ENCODE peak calls at places on chromosomes 13 and 19, in five cellular contexts. L is hepatocyte, H is heart right ventricle, I is psoas muscle, J is breast epithelium. N is an unnamed sample. For H3K4me1, the result is how much of the 10 kb centered on the place peaks cover.

GRCh38 chr19:38251564-38252051 is 4.6 kb downstream of the PPP1R14A start:
- DNase-seq in I (no peak), L (peak), J (peak), H (peak), N (no peak)

GRCh38 chr19:39935262-39935661 is 828 bp upstream of the FCGBP start:
- DNase-seq in H (no peak), I (no peak), L (no peak), J (no peak), N (no peak)

GRCh38 chr19:42290523-42291436 is 11.2 kb upstream of the PRR19 start:
- DNase-seq in L (no peak), H (no peak), J (no peak), I (peak), N (peak)

GRCh38 chr13:109628251-109628699 is 158.1 kb downstream of the IRS2 start:
- DNase-seq in I (no peak), L (no peak), J (no peak), H (no peak), N (no peak)

GRCh38 chr19:31531326-31531725 is 182.1 kb upstream of the TSHZ3 start:
- DNase-seq in J (no peak), I (no peak), H (no peak), L (no peak), N (no peak)

GRCh38 chr19:45376045-45376724 is 5.8 kb upstream of the ERCC2 start:
- DNase-seq in I (peak), J (peak), H (peak), L (peak), N (no peak)

GRCh38 chr13:58712191-58712590 is 1080.6 kb downstream of the PCDH17 start:
- DNase-seq in L (no peak), I (no peak), J (no peak), H (no peak), N (no peak)

GRCh38 chr13:33543631-33544030 is 258.1 kb upstream of the STARD13 start:
- DNase-seq in L (peak), I (no peak), H (no peak), J (no peak), N (no peak)

GRCh38 chr13:44876782-44877324 is 112.4 kb downstream of the NUFIP1 start:
- DNase-seq in H (no peak), J (no peak), L (no peak), I (no peak), N (no peak)

GRCh38 chr19:41844601-41845000 is at the start of gene LYPD4:
- DNase-seq in J (no peak), H (no peak), I (no peak), L (no peak), N (no peak)

GRCh38 chr19:29666634-29667389 is 1.6 kb downstream of the PLEKHF1 start:
- DNase-seq in I (peak), J (peak), H (peak), L (peak), N (peak)

DNA sequence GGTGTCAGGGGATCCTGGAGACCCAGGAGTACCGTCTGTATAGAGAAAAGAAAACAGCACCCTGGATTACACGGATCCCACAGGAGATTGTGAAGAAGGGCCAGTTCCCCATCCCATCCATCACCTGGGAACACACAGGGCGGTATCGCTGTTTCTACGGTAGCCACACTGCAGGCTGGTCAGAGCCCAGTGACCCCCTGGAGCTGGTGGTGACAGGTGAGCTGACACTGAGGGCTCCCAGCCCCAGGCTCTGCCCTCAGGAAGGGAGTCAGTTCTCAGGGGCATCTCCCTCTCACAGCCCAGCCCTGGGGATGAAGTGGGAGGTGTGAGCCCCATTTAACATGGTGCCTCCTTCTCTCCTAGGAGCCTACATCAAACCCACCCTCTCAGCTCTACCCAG is 1.3 kb downstream of the LILRA1 start:
- DNase-seq in I (no peak), L (no peak), H (no peak), J (no peak), N (no peak)
- H3K4me1 ChIP-seq in I (under half), L (under half), H (under half), J (under half), N (under half)

DNA sequence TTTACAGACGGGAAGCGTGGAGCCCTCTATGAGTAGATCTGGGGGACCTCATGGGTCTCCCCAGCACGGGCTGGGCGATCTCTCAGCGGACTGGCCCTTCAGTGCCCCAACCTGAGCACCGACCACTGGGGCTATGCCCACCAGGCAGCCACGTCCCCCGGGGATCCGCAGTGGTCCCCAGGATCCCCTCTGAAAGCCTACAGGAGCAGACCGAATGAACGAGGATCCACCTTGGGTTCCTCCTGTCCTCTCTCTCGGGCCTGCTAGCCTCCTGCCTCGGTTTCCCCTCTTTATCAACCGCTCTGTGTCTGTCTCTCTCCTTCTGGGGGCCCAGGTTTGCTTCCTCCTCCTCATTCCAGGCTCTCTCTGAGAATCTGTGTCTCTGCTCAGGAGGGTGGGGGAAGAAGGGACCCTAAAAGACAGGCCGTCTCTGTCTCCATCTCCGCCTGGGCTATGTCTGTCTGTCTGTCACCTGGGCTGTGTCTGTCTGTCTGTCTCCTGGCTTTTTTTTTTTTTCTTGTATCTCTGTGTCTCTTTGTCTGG is 2.0 kb upstream of the MEIS3 start:
- DNase-seq in I (no peak), H (no peak), L (no peak), J (no peak), N (no peak)
- H3K27ac ChIP-seq in I (no peak), H (no peak), L (no peak), J (no peak), N (no peak)

GRCh38 chr19:17348700-17349099 is 11.3 kb downstream of the GTPBP3 start:
- DNase-seq in I (peak), J (peak), L (peak), H (peak), N (no peak)
- H3K4me1 ChIP-seq in I (under half), J (under half), L (under half), H (half or more), N (under half)

DNA sequence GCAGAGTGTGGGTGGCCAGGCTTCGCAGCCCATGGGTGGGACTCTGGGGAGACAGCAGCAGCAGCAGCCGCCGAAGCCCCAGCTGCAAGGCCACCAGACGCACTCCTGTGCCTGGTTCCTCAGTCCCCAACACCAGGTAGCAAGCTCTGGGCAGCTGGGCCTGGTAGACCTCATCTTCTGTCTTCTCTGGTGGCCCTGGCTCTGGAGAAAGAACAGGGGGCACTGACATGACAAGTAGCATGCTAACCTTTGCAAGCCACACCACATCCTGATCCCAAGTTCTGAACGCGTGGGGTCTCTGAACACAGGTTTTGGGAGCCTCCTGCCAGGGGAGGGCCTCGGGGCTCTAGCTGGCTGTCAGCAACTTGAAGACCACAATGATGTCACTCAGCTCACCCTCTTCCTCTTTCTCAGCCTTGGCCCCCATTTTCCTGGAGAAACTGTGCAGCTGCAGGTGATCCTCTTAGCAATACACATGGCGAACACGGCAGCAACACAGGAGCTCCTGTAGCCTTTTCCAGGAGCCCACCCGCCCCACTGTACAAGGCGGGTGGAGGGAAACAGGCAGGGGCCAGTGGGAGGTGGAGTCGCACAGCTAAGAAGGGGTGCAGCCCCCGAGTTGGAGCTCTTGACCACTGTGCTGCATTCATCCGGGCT is 5.8 kb downstream of the FUZ start:
- DNase-seq in H (no peak), L (no peak), J (no peak), I (no peak), N (no peak)
- H3K27ac ChIP-seq in H (no peak), L (no peak), J (no peak), I (peak), N (no peak)

DNA sequence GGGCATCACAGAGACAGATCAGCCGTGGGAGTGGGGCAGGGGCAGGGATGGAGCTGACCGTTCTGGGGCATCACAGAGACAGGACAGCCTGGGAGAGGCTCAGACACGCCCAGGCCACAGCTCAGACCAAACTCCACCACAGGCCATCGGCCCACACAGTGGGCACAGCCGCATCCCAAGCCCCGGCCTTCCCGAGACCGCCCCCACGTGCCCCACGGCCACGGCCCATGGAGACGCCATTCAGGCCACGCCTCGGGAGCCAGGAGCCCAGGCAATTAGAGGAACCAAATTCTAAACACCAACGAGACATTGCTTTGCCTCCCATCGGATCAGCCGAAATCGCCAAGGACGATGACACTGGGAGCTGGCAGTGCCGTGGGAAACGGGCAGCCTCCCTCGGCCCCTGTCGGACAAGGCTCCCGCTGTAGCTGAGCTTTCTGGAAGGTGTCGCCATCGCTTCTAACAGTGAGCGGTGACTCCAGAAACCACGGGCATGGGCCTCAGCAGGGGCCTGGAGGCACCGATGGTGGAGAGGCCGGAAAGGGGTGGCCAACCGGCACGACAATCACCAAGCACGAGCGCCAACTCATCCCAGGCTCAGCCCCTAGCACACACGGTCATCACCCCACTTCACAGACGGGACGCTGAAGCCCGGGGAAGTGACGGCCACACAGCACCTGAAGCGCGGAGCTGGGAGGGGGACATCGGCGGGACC is 2.4 kb downstream of the PIP5K1C start:
- DNase-seq in H (no peak), J (no peak), I (no peak), L (no peak), N (no peak)
- H3K4me1 ChIP-seq in H (under half), J (under half), I (under half), L (under half), N (under half)

GRCh38 chr13:20831254-20831653 is 57.5 kb upstream of the EEF1AKMT1 start:
- DNase-seq in J (no peak), H (no peak), L (no peak), I (no peak), N (no peak)
- H3K27ac ChIP-seq in J (no peak), H (peak), L (no peak), I (peak), N (no peak)

DNA sequence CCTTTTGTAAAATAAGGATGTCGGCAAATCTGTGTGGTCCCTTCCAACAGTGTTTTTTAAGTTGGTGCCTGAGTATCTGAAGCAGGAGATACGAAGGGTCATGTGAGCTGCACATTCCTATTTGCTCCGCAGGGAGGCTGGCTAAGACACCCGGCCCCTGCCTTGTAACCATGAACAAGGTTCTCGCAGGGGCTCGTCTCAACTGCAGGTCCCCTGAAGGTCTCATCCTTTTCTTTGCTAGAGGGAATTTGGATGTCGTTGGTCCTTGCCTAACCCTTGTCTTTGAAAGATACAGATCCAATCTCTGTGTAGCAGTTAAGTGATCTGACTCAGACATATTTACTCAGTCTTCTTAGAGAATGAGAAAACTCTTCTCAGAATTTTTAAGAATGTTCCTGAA is 64.4 kb downstream of the LRCH1 start:
- DNase-seq in H (no peak), J (no peak), L (no peak), I (no peak), N (no peak)
- H3K4me1 ChIP-seq in H (half or more), J (under half), L (half or more), I (under half), N (under half)

GRCh38 chr19:5989388-5990074 is 11.6 kb upstream of the RANBP3 start:
- DNase-seq in H (no peak), J (no peak), L (no peak), I (no peak), N (no peak)

GRCh38 chr19:5987077-5987818 is 9.3 kb upstream of the RANBP3 start:
- DNase-seq in H (peak), I (peak), L (peak), J (peak), N (peak)

GRCh38 chr19:5983367-5983955 is 5.5 kb upstream of the RANBP3 start:
- DNase-seq in I (no peak), J (no peak), L (no peak), H (no peak), N (no peak)

GRCh38 chr19:5988520-5989387 is 10.8 kb upstream of the RANBP3 start:
- DNase-seq in H (no peak), I (no peak), L (no peak), J (no peak), N (no peak)

GRCh38 chr19:5985098-5985783 is 7.3 kb upstream of the RANBP3 start:
- DNase-seq in I (no peak), L (peak), J (no peak), H (no peak), N (no peak)
- H3K27ac ChIP-seq in I (no peak), L (peak), J (no peak), H (no peak), N (no peak)

GRCh38 chr19:46606681-46607440 is 5.7 kb downstream of the CALM3 start:
- DNase-seq in H (no peak), J (no peak), I (no peak), L (no peak), N (no peak)
- H3K4me1 ChIP-seq in H (half or more), J (under half), I (under half), L (under half), N (under half)